ENCODE peak calls at places on chromosomes 7 and 10, in eight cellular contexts. One of them, this sample, is unnamed.

GRCh38 chr7:136293841-136294391 is 316.8 kb upstream of the MTPN start:
- DNase-seq in GM03348: no peak
- DNase-seq in NCI-H524: no peak
- DNase-seq in germinal center: no peak
- DNase-seq in HEK293T: no peak
- DNase-seq in RCC 7860: no peak
- DNase-seq in HS-27A: no peak
- DNase-seq in left cardiac atrium: no peak
- DNase-seq in this sample: no peak

GRCh38 chr10:130416334-130416950 is 280.3 kb downstream of the GLRX3 start:
- DNase-seq in GM03348: no peak
- DNase-seq in left cardiac atrium: no peak
- DNase-seq in HS-27A: no peak
- DNase-seq in RCC 7860: no peak
- DNase-seq in germinal center: no peak
- DNase-seq in HEK293T: no peak
- DNase-seq in NCI-H524: no peak
- DNase-seq in this sample: no peak

GRCh38 chr10:17836917-17837316 is 27.8 kb downstream of the MRC1 start:
- DNase-seq in HEK293T: peak
- DNase-seq in GM03348: peak
- DNase-seq in NCI-H524: no peak
- DNase-seq in left cardiac atrium: peak
- DNase-seq in HS-27A: peak
- DNase-seq in RCC 7860: peak
- DNase-seq in germinal center: no peak
- DNase-seq in this sample: no peak

GRCh38 chr10:45513586-45513985 is 139.6 kb downstream of the ALOX5 start:
- DNase-seq in RCC 7860: no peak
- DNase-seq in GM03348: no peak
- DNase-seq in HS-27A: no peak
- DNase-seq in NCI-H524: no peak
- DNase-seq in HEK293T: no peak
- DNase-seq in left cardiac atrium: no peak
- DNase-seq in germinal center: no peak
- DNase-seq in this sample: no peak

GRCh38 chr7:131292141-131292905 is 35.4 kb upstream of the MKLN1 start:
- DNase-seq in NCI-H524: no peak
- DNase-seq in GM03348: no peak
- DNase-seq in HS-27A: no peak
- DNase-seq in left cardiac atrium: no peak
- DNase-seq in HEK293T: no peak
- DNase-seq in RCC 7860: no peak
- DNase-seq in germinal center: no peak
- DNase-seq in this sample: no peak

GRCh38 chr10:44387853-44388251 is 3.0 kb upstream of the CXCL12 start:
- DNase-seq in HS-27A: no peak
- DNase-seq in left cardiac atrium: no peak
- DNase-seq in RCC 7860: no peak
- DNase-seq in GM03348: no peak
- DNase-seq in NCI-H524: no peak
- DNase-seq in germinal center: no peak
- DNase-seq in HEK293T: no peak
- DNase-seq in this sample: no peak

GRCh38 chr10:35394934-35395333 is 58.6 kb downstream of the CCNY start:
- DNase-seq in HEK293T: no peak
- DNase-seq in RCC 7860: no peak
- DNase-seq in HS-27A: no peak
- DNase-seq in GM03348: no peak
- DNase-seq in NCI-H524: no peak
- DNase-seq in germinal center: no peak
- DNase-seq in left cardiac atrium: no peak
- DNase-seq in this sample: no peak

GRCh38 chr10:23331567-23332290 is 12.9 kb downstream of the C10orf67 start:
- DNase-seq in HEK293T: no peak
- DNase-seq in left cardiac atrium: no peak
- DNase-seq in HS-27A: no peak
- DNase-seq in NCI-H524: no peak
- DNase-seq in germinal center: no peak
- DNase-seq in RCC 7860: peak
- DNase-seq in GM03348: peak
- DNase-seq in this sample: no peak

GRCh38 chr7:74023037-74023436 is 4.9 kb upstream of the ELN start:
- DNase-seq in HS-27A: no peak
- DNase-seq in germinal center: no peak
- DNase-seq in NCI-H524: no peak
- DNase-seq in GM03348: peak
- DNase-seq in RCC 7860: peak
- DNase-seq in HEK293T: peak
- DNase-seq in left cardiac atrium: peak
- DNase-seq in this sample: peak

GRCh38 chr7:140587243-140587642 is 53.4 kb downstream of the DENND2A start:
- DNase-seq in NCI-H524: no peak
- DNase-seq in GM03348: no peak
- DNase-seq in left cardiac atrium: no peak
- DNase-seq in HEK293T: no peak
- DNase-seq in RCC 7860: no peak
- DNase-seq in germinal center: no peak
- DNase-seq in HS-27A: no peak
- DNase-seq in this sample: no peak

GRCh38 chr10:47354162-47354561 is 6.0 kb downstream of the RBP3 start:
- DNase-seq in HEK293T: no peak
- DNase-seq in germinal center: no peak
- DNase-seq in NCI-H524: no peak
- DNase-seq in GM03348: no peak
- DNase-seq in HS-27A: no peak
- DNase-seq in left cardiac atrium: no peak
- DNase-seq in RCC 7860: peak
- DNase-seq in this sample: no peak

GRCh38 chr7:43855176-43855575 is 14.1 kb downstream of the MRPS24 start:
- DNase-seq in germinal center: no peak
- DNase-seq in RCC 7860: no peak
- DNase-seq in left cardiac atrium: no peak
- DNase-seq in NCI-H524: no peak
- DNase-seq in GM03348: no peak
- DNase-seq in HEK293T: no peak
- DNase-seq in HS-27A: no peak
- DNase-seq in this sample: no peak

GRCh38 chr10:51301644-51302043 is 227.4 kb downstream of the PRKG1 start:
- DNase-seq in GM03348: peak
- DNase-seq in HS-27A: peak
- DNase-seq in left cardiac atrium: no peak
- DNase-seq in HEK293T: no peak
- DNase-seq in germinal center: no peak
- DNase-seq in RCC 7860: no peak
- DNase-seq in NCI-H524: no peak
- DNase-seq in this sample: no peak

GRCh38 chr7:44292876-44293560 is 32.4 kb downstream of the CAMK2B start:
- DNase-seq in RCC 7860: no peak
- DNase-seq in GM03348: no peak
- DNase-seq in NCI-H524: no peak
- DNase-seq in left cardiac atrium: peak
- DNase-seq in HEK293T: no peak
- DNase-seq in germinal center: no peak
- DNase-seq in HS-27A: no peak
- DNase-seq in this sample: no peak

GRCh38 chr10:96271017-96271815 is at the start of gene BLNK:
- DNase-seq in left cardiac atrium: peak
- DNase-seq in RCC 7860: no peak
- DNase-seq in HEK293T: peak
- DNase-seq in GM03348: peak
- DNase-seq in HS-27A: no peak
- DNase-seq in germinal center: peak
- DNase-seq in NCI-H524: no peak
- DNase-seq in this sample: peak

GRCh38 chr7:94228223-94228622 is 166.5 kb upstream of the COL1A2 start:
- DNase-seq in NCI-H524: no peak
- DNase-seq in HS-27A: no peak
- DNase-seq in germinal center: no peak
- DNase-seq in GM03348: no peak
- DNase-seq in left cardiac atrium: no peak
- DNase-seq in HEK293T: no peak
- DNase-seq in RCC 7860: no peak
- DNase-seq in this sample: no peak

GRCh38 chr10:75208177-75208576 is 2.4 kb upstream of the VDAC2 start:
- DNase-seq in NCI-H524: no peak
- DNase-seq in germinal center: no peak
- DNase-seq in GM03348: peak
- DNase-seq in RCC 7860: no peak
- DNase-seq in left cardiac atrium: no peak
- DNase-seq in HS-27A: no peak
- DNase-seq in HEK293T: no peak
- DNase-seq in this sample: no peak

GRCh38 chr7:1537631-1538412 is 7.3 kb downstream of the MAFK start:
- DNase-seq in NCI-H524: peak
- DNase-seq in GM03348: peak
- DNase-seq in left cardiac atrium: peak
- DNase-seq in germinal center: no peak
- DNase-seq in HS-27A: peak
- DNase-seq in HEK293T: peak
- DNase-seq in RCC 7860: peak
- DNase-seq in this sample: peak

GRCh38 chr7:116120839-116121238 is 89.5 kb upstream of the TES start:
- DNase-seq in HEK293T: no peak
- DNase-seq in HS-27A: no peak
- DNase-seq in RCC 7860: no peak
- DNase-seq in left cardiac atrium: no peak
- DNase-seq in GM03348: no peak
- DNase-seq in NCI-H524: no peak
- DNase-seq in germinal center: no peak
- DNase-seq in this sample: no peak

GRCh38 chr7:39299695-39300094 is 266.5 kb upstream of the YAE1 start:
- DNase-seq in left cardiac atrium: no peak
- DNase-seq in HS-27A: no peak
- DNase-seq in GM03348: no peak
- DNase-seq in NCI-H524: no peak
- DNase-seq in RCC 7860: no peak
- DNase-seq in germinal center: no peak
- DNase-seq in HEK293T: no peak
- DNase-seq in this sample: no peak

GRCh38 chr7:108045669-108046068 is 42.7 kb upstream of the LAMB1 start:
- DNase-seq in GM03348: no peak
- DNase-seq in RCC 7860: no peak
- DNase-seq in left cardiac atrium: no peak
- DNase-seq in germinal center: no peak
- DNase-seq in NCI-H524: no peak
- DNase-seq in HEK293T: no peak
- DNase-seq in HS-27A: no peak
- DNase-seq in this sample: no peak

GRCh38 chr10:81978238-81978637 is 103.2 kb downstream of the NRG3 start:
- DNase-seq in left cardiac atrium: no peak
- DNase-seq in HEK293T: no peak
- DNase-seq in RCC 7860: no peak
- DNase-seq in GM03348: no peak
- DNase-seq in germinal center: no peak
- DNase-seq in NCI-H524: no peak
- DNase-seq in HS-27A: no peak
- DNase-seq in this sample: no peak

GRCh38 chr10:132687893-132688579 is 97.9 kb downstream of the NKX6-2 start:
- DNase-seq in germinal center: no peak
- DNase-seq in HEK293T: no peak
- DNase-seq in GM03348: no peak
- DNase-seq in HS-27A: no peak
- DNase-seq in RCC 7860: no peak
- DNase-seq in left cardiac atrium: peak
- DNase-seq in NCI-H524: no peak
- DNase-seq in this sample: peak

GRCh38 chr7:126856691-126857291 is 395.9 kb downstream of the GRM8 start:
- DNase-seq in RCC 7860: peak
- DNase-seq in HEK293T: peak
- DNase-seq in GM03348: peak
- DNase-seq in germinal center: peak
- DNase-seq in HS-27A: no peak
- DNase-seq in NCI-H524: no peak
- DNase-seq in left cardiac atrium: no peak
- DNase-seq in this sample: no peak

This sample was measured in Right ventricle myocardium superior.